ENCODE peak calls at places on chromosomes 12 and 14, in eight cellular contexts. G, X, U, E, Y, Q, R and I are unnamed samples.

GRCh38 chr14:92651106-92651792 is 97.2 kb downstream of the LGMN start:
- DNase-seq in G (peak; percentile 90), X (peak; percentile 46), U (peak; percentile 74), E (peak; percentile 76), Y (no peak), Q (peak; percentile 35), R (no peak), I (no peak)

GRCh38 chr12:92553389-92553788 is 149.4 kb upstream of the PLEKHG7 start:
- DNase-seq in G (no peak), X (peak; percentile 88), U (peak; percentile 89), E (no peak), Y (no peak), Q (no peak), R (peak; percentile 30), I (no peak)

GRCh38 chr12:51766067-51766466 is 82.5 kb downstream of the FIGNL2 start:
- DNase-seq in G (no peak), X (no peak), U (no peak), E (no peak), Y (no peak), Q (no peak), R (no peak), I (no peak)

GRCh38 chr12:92505373-92506340 is 197.1 kb upstream of the PLEKHG7 start:
- DNase-seq in G (no peak), X (peak; percentile 75), U (peak; percentile 92), E (peak; percentile 11), Y (peak; percentile 23), Q (peak; percentile 72), R (peak; percentile 24), I (no peak)

GRCh38 chr14:64572721-64573508 is 23.2 kb downstream of the PPP1R36 start:
- DNase-seq in G (no peak), X (no peak), U (no peak), E (no peak), Y (no peak), Q (no peak), R (no peak), I (no peak)

GRCh38 chr14:44846232-44846824 is 115.4 kb downstream of the KLHL28 start:
- DNase-seq in G (no peak), X (no peak), U (no peak), E (no peak), Y (peak; percentile 68), Q (no peak), R (no peak), I (no peak)

GRCh38 chr14:52856139-52856538 is 64.7 kb upstream of the GNPNAT1 start:
- DNase-seq in G (no peak), X (no peak), U (no peak), E (no peak), Y (no peak), Q (no peak), R (no peak), I (no peak)

GRCh38 chr12:29710104-29710503 is 73.6 kb downstream of the TMTC1 start:
- DNase-seq in G (no peak), X (peak; percentile 67), U (no peak), E (no peak), Y (no peak), Q (no peak), R (no peak), I (no peak)

GRCh38 chr14:88616697-88617096 is 53.9 kb downstream of the ZC3H14 start:
- DNase-seq in G (no peak), X (no peak), U (no peak), E (no peak), Y (no peak), Q (no peak), R (no peak), I (no peak)

GRCh38 chr12:88753074-88753473 is 172.8 kb upstream of the KITLG start:
- DNase-seq in G (no peak), X (no peak), U (no peak), E (no peak), Y (no peak), Q (no peak), R (no peak), I (no peak)

GRCh38 chr12:22406622-22407021 is 72.1 kb upstream of the ST8SIA1 start:
- DNase-seq in G (no peak), X (no peak), U (no peak), E (no peak), Y (no peak), Q (no peak), R (no peak), I (no peak)

GRCh38 chr14:101973356-101973755 is 9.0 kb downstream of the DYNC1H1 start:
- DNase-seq in G (no peak), X (no peak), U (no peak), E (no peak), Y (no peak), Q (no peak), R (no peak), I (no peak)

GRCh38 chr14:31700282-31701074 is 139.3 kb downstream of the NUBPL start:
- DNase-seq in G (no peak), X (no peak), U (no peak), E (no peak), Y (no peak), Q (no peak), R (no peak), I (no peak)

GRCh38 chr12:64034901-64035576 is 187.1 kb downstream of the KICS2 start:
- DNase-seq in G (no peak), X (no peak), U (no peak), E (no peak), Y (no peak), Q (no peak), R (peak; percentile 67), I (no peak)

GRCh38 chr12:83796527-83796926 is 1109.8 kb downstream of the TMTC2 start:
- DNase-seq in G (no peak), X (no peak), U (no peak), E (no peak), Y (no peak), Q (no peak), R (no peak), I (no peak)

GRCh38 chr12:100127766-100128508 is 14.7 kb downstream of the BLTP3B start:
- DNase-seq in G (no peak), X (no peak), U (no peak), E (no peak), Y (peak; percentile 14), Q (no peak), R (no peak), I (no peak)

GRCh38 chr12:107353312-107353711 is 260.0 kb upstream of the CRY1 start:
- DNase-seq in G (no peak), X (no peak), U (no peak), E (no peak), Y (no peak), Q (no peak), R (no peak), I (no peak)

GRCh38 chr12:107356937-107357295 is 263.6 kb upstream of the CRY1 start:
- DNase-seq in G (no peak), X (no peak), U (no peak), E (no peak), Y (no peak), Q (no peak), R (no peak), I (no peak)

GRCh38 chr12:107355612-107356011 is 262.3 kb upstream of the CRY1 start:
- DNase-seq in G (no peak), X (no peak), U (no peak), E (no peak), Y (no peak), Q (no peak), R (no peak), I (no peak)

GRCh38 chr12:107356266-107356936 is 263.1 kb upstream of the CRY1 start:
- DNase-seq in G (no peak), X (no peak), U (no peak), E (no peak), Y (peak; percentile 32), Q (no peak), R (peak; percentile 42), I (peak; percentile 86)

GRCh38 chr12:107355004-107355565 is 261.7 kb upstream of the CRY1 start:
- DNase-seq in G (no peak), X (no peak), U (no peak), E (no peak), Y (no peak), Q (no peak), R (no peak), I (no peak)
- H3K4me1 ChIP-seq in G (no peaks in the 10 kb centered on the region), X (no peaks in the 10 kb centered on the region), U (no peaks in the 10 kb centered on the region), E (peaks cover 35% of the 10 kb centered on the region), Y (peaks cover 5% of the 10 kb centered on the region), Q (no peaks in the 10 kb centered on the region), R (no peaks in the 10 kb centered on the region), I (peaks cover 10% of the 10 kb centered on the region)

GRCh38 chr14:42222924-42223471 is 616.3 kb downstream of the LRFN5 start:
- DNase-seq in G (no peak), X (peak; percentile 24), U (no peak), E (no peak), Y (peak; percentile 11), Q (no peak), R (peak; percentile 59), I (peak; percentile 1)
- H3K4me3 ChIP-seq in G (no peak overlapping the region), X (no peak overlapping the region), U (no peak overlapping the region), E (no peak overlapping the region), Y (no peak overlapping the region), Q (no peak overlapping the region), R (no peak overlapping the region), I (peak overlapping the region; percentile 34)

DNA sequence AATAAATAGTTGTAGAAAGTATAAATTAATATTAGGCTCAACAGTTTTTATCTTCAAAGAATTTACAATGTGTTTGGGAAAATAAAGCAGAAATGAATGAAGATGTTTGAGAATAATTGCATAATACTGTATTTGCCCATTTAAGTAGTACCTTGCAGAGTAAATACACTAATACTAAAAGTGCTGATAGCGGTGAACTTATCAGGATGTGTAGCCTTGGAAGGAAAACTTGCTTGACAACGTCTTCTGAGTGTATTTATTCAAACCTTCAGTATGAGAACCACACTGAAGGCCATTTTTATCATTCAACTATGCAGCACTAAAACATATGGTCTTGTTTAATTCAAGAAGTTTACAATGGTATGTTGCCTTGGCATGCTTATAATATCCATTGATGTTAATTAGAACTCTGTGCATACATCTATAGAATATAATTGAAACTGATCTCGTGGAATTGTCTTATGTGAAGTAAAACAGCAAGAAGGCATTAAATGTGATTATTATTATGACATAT is 41.3 kb downstream of the MSRB3 start:
- DNase-seq in G (no peak), X (no peak), U (no peak), E (no peak), Y (peak; percentile 32), Q (no peak), R (no peak), I (no peak)
- H3K4me1 ChIP-seq in G (no peaks in the 10 kb centered on the region), X (no peaks in the 10 kb centered on the region), U (no peaks in the 10 kb centered on the region), E (no peaks in the 10 kb centered on the region), Y (peaks cover 31% of the 10 kb centered on the region), Q (no peaks in the 10 kb centered on the region), R (no peaks in the 10 kb centered on the region), I (peaks cover 14% of the 10 kb centered on the region)

GRCh38 chr14:36521598-36522345 is 1.7 kb upstream of the NKX2-1 start:
- DNase-seq in G (peak; percentile 83), X (no peak), U (peak; percentile 62), E (no peak), Y (no peak), Q (no peak), R (peak; percentile 62), I (peak; percentile 81)

GRCh38 chr14:36522347-36522971 is 2.4 kb upstream of the NKX2-1 start:
- DNase-seq in G (peak; percentile 67), X (no peak), U (no peak), E (no peak), Y (no peak), Q (no peak), R (peak; percentile 67), I (no peak)

GRCh38 chr14:36524874-36525745 is 5.1 kb upstream of the NKX2-1 start:
- DNase-seq in G (peak; percentile 86), X (no peak), U (no peak), E (no peak), Y (peak; percentile 71), Q (peak; percentile 64), R (peak; percentile 91), I (no peak)

GRCh38 chr14:36524220-36524837 is 4.3 kb upstream of the NKX2-1 start:
- DNase-seq in G (peak; percentile 79), X (no peak), U (no peak), E (no peak), Y (no peak), Q (no peak), R (peak; percentile 84), I (no peak)

GRCh38 chr14:36522972-36523685 is 3.1 kb upstream of the NKX2-1 start:
- DNase-seq in G (peak; percentile 66), X (no peak), U (no peak), E (no peak), Y (no peak), Q (no peak), R (peak; percentile 67), I (no peak)
- H3K4me3 ChIP-seq in G (no peak overlapping the region), X (no peak overlapping the region), U (no peak overlapping the region), E (no peak overlapping the region), Y (no peak overlapping the region), Q (no peak overlapping the region), R (peak overlapping the region; percentile 11), I (no peak overlapping the region)